ENCODE peak calls at places on chromosomes 1 and 21, in six cellular contexts. V is neuronal stem cell; B is activated naive CD4-positive, alpha-beta T cell; Q is stimulated activated naive CD4-positive, alpha-beta T cell; P is prostate gland; X is bronchial epithelial cell. C is an unnamed sample.
A peak's percentile ranks its signal among the peaks of the same experiment; 100 is the strongest.

GRCh38 chr1:115251856-115252255 is 86.2 kb downstream of the NGF start:
- DNase-seq in V (no peak), P (no peak), B (no peak), Q (no peak), X (peak; percentile 62), C (peak; percentile 92)

GRCh38 chr1:52662645-52663313 is 29.8 kb downstream of the SHISAL2A start:
- DNase-seq in P (peak; percentile 57), Q (no peak), V (peak; percentile 81), X (peak; percentile 98), B (no peak), C (peak; percentile 77)

GRCh38 chr1:16727190-16728111 is 12.9 kb upstream of the RNU1-4 start:
- DNase-seq in B (no peak), Q (no peak), X (peak; percentile 22), P (peak; percentile 25), V (no peak), C (peak; percentile 25)

GRCh38 chr1:240337795-240338194 is 246.1 kb downstream of the FMN2 start:
- DNase-seq in V (no peak), X (peak; percentile 86), P (no peak), B (no peak), Q (no peak), C (peak; percentile 94)

GRCh38 chr1:239242404-239242803 is 144.0 kb upstream of the CHRM3 start:
- DNase-seq in Q (no peak), B (no peak), V (no peak), X (no peak), P (no peak), C (no peak)

GRCh38 chr1:175188936-175189335 is 3.6 kb downstream of the KIAA0040 start:
- DNase-seq in X (no peak), V (no peak), Q (no peak), B (peak; percentile 27), P (no peak), C (no peak)

GRCh38 chr21:27787046-27787445 is 820.2 kb upstream of the ADAMTS5 start:
- DNase-seq in V (no peak), B (no peak), Q (no peak), X (peak; percentile 66), P (no peak), C (no peak)

GRCh38 chr21:26082549-26082948 is 88.0 kb downstream of the APP start:
- DNase-seq in X (no peak), V (no peak), B (no peak), Q (no peak), P (no peak), C (no peak)

GRCh38 chr1:14083277-14083676 is 383.3 kb downstream of the PRDM2 start:
- DNase-seq in P (no peak), X (peak; percentile 26), Q (no peak), B (no peak), V (no peak), C (no peak)

GRCh38 chr1:180243517-180244221 is 13.6 kb downstream of the LHX4 start:
- DNase-seq in X (no peak), V (no peak), Q (no peak), B (no peak), P (no peak), C (no peak)

GRCh38 chr1:215583185-215583692 is 16.1 kb downstream of the KCTD3 start:
- DNase-seq in P (no peak), X (peak; percentile 87), Q (no peak), B (no peak), V (no peak), C (no peak)

GRCh38 chr1:225863167-225863566 is 19.0 kb downstream of the TMEM63A start:
- DNase-seq in P (no peak), B (no peak), Q (no peak), X (no peak), V (no peak), C (no peak)

GRCh38 chr21:45546636-45547203 is 4.5 kb upstream of the SLC19A1 start:
- DNase-seq in B (no peak), Q (no peak), P (no peak), V (no peak), X (no peak), C (no peak)

GRCh38 chr1:166977951-166978350 is 2.6 kb upstream of the ILDR2 start:
- DNase-seq in X (no peak), B (no peak), V (no peak), P (no peak), Q (no peak), C (no peak)

GRCh38 chr1:21089711-21090110 is 87.0 kb downstream of the EIF4G3 start:
- DNase-seq in Q (no peak), X (no peak), V (no peak), B (no peak), P (no peak), C (no peak)

GRCh38 chr1:110850632-110851031 is 22.3 kb upstream of the CD53 start:
- DNase-seq in Q (no peak), V (no peak), X (no peak), B (no peak), P (no peak), C (no peak)

GRCh38 chr1:223046011-223046410 is 97.0 kb downstream of the TLR5 start:
- DNase-seq in B (no peak), X (no peak), P (no peak), V (no peak), Q (no peak), C (no peak)

GRCh38 chr1:5994713-5995621 is 2.7 kb upstream of the NPHP4 start:
- DNase-seq in X (no peak), B (peak; percentile 39), Q (peak; percentile 34), P (no peak), V (no peak), C (no peak)

GRCh38 chr1:53482441-53483153 is 23.4 kb downstream of the DMRTB1 start:
- DNase-seq in X (peak; percentile 37), V (no peak), P (no peak), Q (no peak), B (no peak), C (no peak)

GRCh38 chr1:42942444-42942843 is 16.2 kb downstream of the SLC2A1 start:
- DNase-seq in X (no peak), P (no peak), V (no peak), Q (no peak), B (no peak), C (no peak)

GRCh38 chr1:29227511-29227910 is 3.2 kb downstream of the MECR start:
- DNase-seq in P (no peak), X (peak; percentile 42), B (no peak), V (no peak), Q (no peak), C (no peak)

GRCh38 chr1:47323475-47324105 is 9.6 kb upstream of the STIL start:
- DNase-seq in P (peak; percentile 51), V (no peak), Q (no peak), X (no peak), B (no peak), C (no peak)

GRCh38 chr1:16067127-16067768 is 6.2 kb downstream of the FAM131C start:
- DNase-seq in P (no peak), X (peak; percentile 57), Q (no peak), B (no peak), V (no peak), C (no peak)

GRCh38 chr21:17387030-17387617 is 125.7 kb upstream of the CXADR start:
- DNase-seq in B (peak; percentile 7), Q (no peak), X (peak; percentile 51), V (peak; percentile 61), P (peak; percentile 75), C (peak; percentile 90)

GRCh38 chr1:244614113-244614836 is 38.7 kb upstream of the DESI2 start:
- DNase-seq in P (no peak), B (no peak), X (peak; percentile 65), Q (no peak), V (no peak), C (no peak)

GRCh38 chr1:205592443-205593003 is 39.3 kb downstream of the ELK4 start:
- DNase-seq in P (no peak), B (no peak), Q (no peak), X (no peak), V (no peak), C (no peak)

GRCh38 chr1:91622586-91622985 is 121.9 kb downstream of the CDC7 start:
- DNase-seq in B (no peak), V (no peak), X (no peak), Q (no peak), P (peak; percentile 40), C (no peak)

GRCh38 chr1:107682467-107682866 is 282.5 kb downstream of the VAV3 start:
- DNase-seq in V (no peak), X (peak; percentile 72), Q (no peak), B (no peak), P (peak; percentile 56), C (peak; percentile 68)

GRCh38 chr1:72643142-72643541 is 360.8 kb upstream of the NEGR1 start:
- DNase-seq in B (no peak), Q (no peak), X (no peak), V (no peak), P (no peak), C (no peak)

GRCh38 chr1:42973304-42973703 is 14.6 kb upstream of the SLC2A1 start:
- DNase-seq in B (no peak), Q (no peak), P (no peak), V (no peak), X (no peak), C (no peak)

C was measured in adipocyte.